ENCODE peak calls at places on chromosomes 2 and 18, in four cellular contexts. W is NCI-H1417, A is D341Med, G is HT1080. Q is an unnamed sample.

GRCh38 chr2:99651930-99652670 is 162.3 kb upstream of the REV1 start:
- DNase-seq in A (no peak), G (peak; percentile 95), W (no peak), Q (no peak)

GRCh38 chr18:74652392-74652988 is 54.8 kb downstream of the ZNF407 start:
- DNase-seq in A (no peak), W (peak; percentile 49), G (peak; percentile 50), Q (peak; percentile 68)

GRCh38 chr2:171271380-171271779 is 110.7 kb upstream of the TLK1 start:
- DNase-seq in A (no peak), W (no peak), G (no peak), Q (no peak)

GRCh38 chr18:48324651-48325050 is 84.5 kb downstream of the ZBTB7C start:
- DNase-seq in A (no peak), W (no peak), G (no peak), Q (no peak)

GRCh38 chr2:134911386-134911785 is 7.2 kb upstream of the CCNT2 start:
- DNase-seq in G (no peak), A (no peak), W (no peak), Q (no peak)

GRCh38 chr2:8607591-8607990 is 74.3 kb upstream of the ID2 start:
- DNase-seq in G (peak; percentile 23), W (no peak), A (no peak), Q (no peak)

GRCh38 chr2:127193164-127193947 is 26.7 kb downstream of the CYP27C1 start:
- DNase-seq in G (no peak), A (no peak), W (no peak), Q (no peak)

GRCh38 chr2:85273732-85274731 is 53.8 kb downstream of the TGOLN2 start:
- DNase-seq in W (peak; percentile 3), G (peak; percentile 58), A (no peak), Q (peak; percentile 28)

GRCh38 chr2:94987074-94988020 is 38.2 kb upstream of the MAL start:
- DNase-seq in G (no peak), W (no peak), A (no peak), Q (no peak)

GRCh38 chr2:101883860-101884259 is 107.9 kb upstream of the IL1R2 start:
- DNase-seq in W (no peak), G (peak; percentile 39), A (peak; percentile 50), Q (peak; percentile 59)

Q was measured in NCI-H82.